ENCODE peak calls at places on chromosomes 11 and 22, in six cellular contexts. One of them, this sample, is unnamed. For H3K36me3 and H3K4me1, the result is how much of the 10 kb centered on the place peaks cover.

GRCh38 chr11:123431619-123432018 is 1.6 kb downstream of the GRAMD1B start:
- DNase-seq in gastrocnemius medialis: no peak
- DNase-seq in tibial artery: no peak
- DNase-seq in mammary epithelial cell: no peak
- DNase-seq in K562: no peak
- DNase-seq in adipocyte: no peak
- DNase-seq in this sample: no peak

GRCh38 chr11:45238724-45239123 is 47.4 kb downstream of the SYT13 start:
- DNase-seq in gastrocnemius medialis: no peak
- DNase-seq in tibial artery: peak
- DNase-seq in mammary epithelial cell: peak
- DNase-seq in K562: no peak
- DNase-seq in adipocyte: peak
- DNase-seq in this sample: no peak

GRCh38 chr11:11027271-11027670 is 169.4 kb upstream of the ZBED5 start:
- DNase-seq in gastrocnemius medialis: no peak
- DNase-seq in tibial artery: no peak
- DNase-seq in mammary epithelial cell: peak
- DNase-seq in K562: no peak
- DNase-seq in adipocyte: peak
- DNase-seq in this sample: peak

GRCh38 chr11:2214527-2215229 is 43.1 kb upstream of the TH start:
- DNase-seq in gastrocnemius medialis: no peak
- DNase-seq in tibial artery: no peak
- DNase-seq in mammary epithelial cell: no peak
- DNase-seq in K562: peak
- DNase-seq in adipocyte: no peak
- DNase-seq in this sample: no peak

GRCh38 chr11:123168236-123168635 is 26.8 kb downstream of the CLMP start:
- DNase-seq in gastrocnemius medialis: no peak
- DNase-seq in tibial artery: no peak
- DNase-seq in mammary epithelial cell: no peak
- DNase-seq in K562: no peak
- DNase-seq in adipocyte: no peak
- DNase-seq in this sample: no peak

GRCh38 chr11:102868359-102868758 is 6.4 kb downstream of the MMP12 start:
- DNase-seq in gastrocnemius medialis: no peak
- DNase-seq in tibial artery: no peak
- DNase-seq in mammary epithelial cell: peak
- DNase-seq in K562: no peak
- DNase-seq in adipocyte: peak
- DNase-seq in this sample: no peak

GRCh38 chr11:81420668-81421550 is 1312.8 kb downstream of the FAM181B start:
- DNase-seq in gastrocnemius medialis: no peak
- DNase-seq in tibial artery: no peak
- DNase-seq in mammary epithelial cell: no peak
- DNase-seq in K562: no peak
- DNase-seq in adipocyte: no peak
- DNase-seq in this sample: no peak

GRCh38 chr22:22025320-22026156 is 43.0 kb upstream of the TOP3B start:
- DNase-seq in gastrocnemius medialis: no peak
- DNase-seq in tibial artery: no peak
- DNase-seq in mammary epithelial cell: no peak
- DNase-seq in K562: peak
- DNase-seq in adipocyte: no peak
- DNase-seq in this sample: no peak

GRCh38 chr11:16897460-16898061 is 116.7 kb downstream of the PLEKHA7 start:
- DNase-seq in gastrocnemius medialis: no peak
- DNase-seq in tibial artery: no peak
- DNase-seq in mammary epithelial cell: no peak
- DNase-seq in K562: no peak
- DNase-seq in adipocyte: no peak
- DNase-seq in this sample: no peak

GRCh38 chr11:97610000-97610399 is 1220.2 kb downstream of the JRKL start:
- DNase-seq in gastrocnemius medialis: no peak
- DNase-seq in tibial artery: no peak
- DNase-seq in mammary epithelial cell: no peak
- DNase-seq in K562: peak
- DNase-seq in adipocyte: peak
- DNase-seq in this sample: no peak

GRCh38 chr22:27778299-27779090 is 23.1 kb downstream of the MN1 start:
- DNase-seq in gastrocnemius medialis: no peak
- DNase-seq in tibial artery: no peak
- DNase-seq in mammary epithelial cell: no peak
- DNase-seq in K562: no peak
- DNase-seq in adipocyte: no peak
- DNase-seq in this sample: no peak

GRCh38 chr11:65722261-65722660 is 1.7 kb upstream of the RNASEH2C start:
- DNase-seq in gastrocnemius medialis: no peak
- DNase-seq in tibial artery: no peak
- DNase-seq in mammary epithelial cell: no peak
- DNase-seq in K562: no peak
- DNase-seq in adipocyte: no peak
- DNase-seq in this sample: no peak

GRCh38 chr11:76615950-76616349 is 54.6 kb downstream of the LRRC32 start:
- DNase-seq in gastrocnemius medialis: no peak
- DNase-seq in tibial artery: peak
- DNase-seq in mammary epithelial cell: no peak
- DNase-seq in K562: no peak
- DNase-seq in adipocyte: peak
- DNase-seq in this sample: peak

GRCh38 chr11:23310276-23310675 is 450.0 kb upstream of the CCDC179 start:
- DNase-seq in gastrocnemius medialis: no peak
- DNase-seq in tibial artery: no peak
- DNase-seq in mammary epithelial cell: no peak
- DNase-seq in K562: no peak
- DNase-seq in adipocyte: peak
- DNase-seq in this sample: no peak

GRCh38 chr11:113240389-113240788 is 74.0 kb upstream of the TTC12 start:
- DNase-seq in gastrocnemius medialis: no peak
- DNase-seq in tibial artery: no peak
- DNase-seq in mammary epithelial cell: no peak
- DNase-seq in K562: no peak
- DNase-seq in adipocyte: no peak
- DNase-seq in this sample: no peak

GRCh38 chr11:114169321-114169749 is 109.8 kb downstream of the ZBTB16 start:
- DNase-seq in gastrocnemius medialis: peak
- DNase-seq in tibial artery: peak
- DNase-seq in mammary epithelial cell: no peak
- DNase-seq in K562: no peak
- DNase-seq in adipocyte: no peak
- DNase-seq in this sample: no peak

GRCh38 chr11:124762624-124763155 is 600 bp upstream of the ESAM start:
- DNase-seq in gastrocnemius medialis: no peak
- DNase-seq in tibial artery: peak
- DNase-seq in mammary epithelial cell: no peak
- DNase-seq in K562: peak
- DNase-seq in adipocyte: peak
- DNase-seq in this sample: no peak

GRCh38 chr11:119055901-119056300 is 1.1 kb downstream of the HYOU1 start:
- DNase-seq in gastrocnemius medialis: no peak
- DNase-seq in tibial artery: no peak
- DNase-seq in mammary epithelial cell: peak
- DNase-seq in K562: no peak
- DNase-seq in adipocyte: peak
- DNase-seq in this sample: no peak

GRCh38 chr11:22752908-22753310 is 76.7 kb downstream of the SVIP start:
- DNase-seq in gastrocnemius medialis: no peak
- DNase-seq in tibial artery: no peak
- DNase-seq in mammary epithelial cell: no peak
- DNase-seq in K562: peak
- DNase-seq in adipocyte: no peak
- DNase-seq in this sample: no peak

GRCh38 chr11:116647305-116648080 is 125.3 kb downstream of the BUD13 start:
- DNase-seq in gastrocnemius medialis: no peak
- DNase-seq in tibial artery: no peak
- DNase-seq in mammary epithelial cell: no peak
- DNase-seq in K562: no peak
- DNase-seq in adipocyte: no peak
- DNase-seq in this sample: no peak
- H3K36me3 ChIP-seq in gastrocnemius medialis: under half
- H3K36me3 ChIP-seq in tibial artery: under half
- H3K36me3 ChIP-seq in mammary epithelial cell: under half
- H3K36me3 ChIP-seq in K562: under half
- H3K36me3 ChIP-seq in adipocyte: under half
- H3K36me3 ChIP-seq in this sample: under half

DNA sequence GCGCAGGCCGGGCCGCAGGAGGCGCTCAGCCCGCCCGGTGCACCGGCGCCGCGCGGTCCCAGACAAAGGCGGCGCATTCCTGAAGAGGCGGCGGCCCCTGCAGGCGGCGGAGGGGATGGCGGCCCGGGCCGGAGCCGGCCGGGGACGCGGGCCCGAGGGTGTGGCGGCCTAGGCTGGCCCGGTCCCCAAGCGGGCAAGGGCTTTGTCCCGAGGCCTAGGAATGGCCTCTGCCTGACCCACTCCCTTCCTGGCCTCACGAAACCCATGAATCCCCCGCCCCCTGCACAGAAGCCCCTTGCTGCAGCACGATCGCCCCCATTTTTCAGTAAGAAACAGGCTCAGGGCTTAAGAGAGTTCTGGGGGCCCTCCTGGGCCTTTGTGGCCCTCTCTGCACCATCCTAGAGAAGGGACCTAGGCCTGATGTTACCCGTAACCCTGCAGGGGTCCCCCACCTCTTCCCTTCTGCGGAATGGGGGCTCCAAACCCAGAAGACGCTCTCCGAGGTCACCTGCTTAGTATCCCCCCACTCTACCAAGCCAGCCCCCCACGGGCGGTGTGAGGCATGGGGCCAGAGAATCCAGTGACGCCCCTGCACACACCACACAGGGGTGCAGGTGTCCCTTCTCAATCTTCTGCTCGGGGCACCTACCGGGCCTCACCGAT is 363 bp upstream of the RTN4R start:
- DNase-seq in gastrocnemius medialis: peak
- DNase-seq in tibial artery: no peak
- DNase-seq in mammary epithelial cell: peak
- DNase-seq in K562: peak
- DNase-seq in adipocyte: peak
- DNase-seq in this sample: peak
- H3K4me3 ChIP-seq in gastrocnemius medialis: no peak
- H3K4me3 ChIP-seq in tibial artery: no peak
- H3K4me3 ChIP-seq in mammary epithelial cell: peak
- H3K4me3 ChIP-seq in K562: peak
- H3K4me3 ChIP-seq in adipocyte: no peak
- H3K4me3 ChIP-seq in this sample: peak

GRCh38 chr11:12266943-12267342 is 110.4 kb upstream of the PARVA start:
- DNase-seq in gastrocnemius medialis: no peak
- DNase-seq in tibial artery: no peak
- DNase-seq in mammary epithelial cell: no peak
- DNase-seq in K562: no peak
- DNase-seq in adipocyte: no peak
- DNase-seq in this sample: no peak
- H3K4me1 ChIP-seq in gastrocnemius medialis: under half
- H3K4me1 ChIP-seq in tibial artery: under half
- H3K4me1 ChIP-seq in mammary epithelial cell: under half
- H3K4me1 ChIP-seq in K562: under half
- H3K4me1 ChIP-seq in adipocyte: under half
- H3K4me1 ChIP-seq in this sample: under half

GRCh38 chr22:36297568-36297967 is 44.6 kb downstream of the APOL1 start:
- DNase-seq in gastrocnemius medialis: no peak
- DNase-seq in tibial artery: no peak
- DNase-seq in mammary epithelial cell: no peak
- DNase-seq in K562: no peak
- DNase-seq in adipocyte: no peak
- DNase-seq in this sample: no peak

GRCh38 chr22:36295247-36295646 is 42.3 kb downstream of the APOL1 start:
- DNase-seq in gastrocnemius medialis: no peak
- DNase-seq in tibial artery: no peak
- DNase-seq in mammary epithelial cell: no peak
- DNase-seq in K562: no peak
- DNase-seq in adipocyte: no peak
- DNase-seq in this sample: no peak

GRCh38 chr22:36294801-36295200 is 41.9 kb downstream of the APOL1 start:
- DNase-seq in gastrocnemius medialis: no peak
- DNase-seq in tibial artery: peak
- DNase-seq in mammary epithelial cell: no peak
- DNase-seq in K562: no peak
- DNase-seq in adipocyte: no peak
- DNase-seq in this sample: no peak

GRCh38 chr22:36298118-36298517 is 45.2 kb downstream of the APOL1 start:
- DNase-seq in gastrocnemius medialis: no peak
- DNase-seq in tibial artery: peak
- DNase-seq in mammary epithelial cell: no peak
- DNase-seq in K562: no peak
- DNase-seq in adipocyte: no peak
- DNase-seq in this sample: no peak

GRCh38 chr22:36296690-36297089 is 43.8 kb downstream of the APOL1 start:
- DNase-seq in gastrocnemius medialis: no peak
- DNase-seq in tibial artery: peak
- DNase-seq in mammary epithelial cell: no peak
- DNase-seq in K562: no peak
- DNase-seq in adipocyte: no peak
- DNase-seq in this sample: no peak
- H3K36me3 ChIP-seq in gastrocnemius medialis: half or more
- H3K36me3 ChIP-seq in tibial artery: half or more
- H3K36me3 ChIP-seq in mammary epithelial cell: half or more
- H3K36me3 ChIP-seq in K562: half or more
- H3K36me3 ChIP-seq in adipocyte: half or more
- H3K36me3 ChIP-seq in this sample: half or more

GRCh38 chr11:86255896-86256295 is 11.3 kb downstream of the EED start:
- DNase-seq in gastrocnemius medialis: no peak
- DNase-seq in tibial artery: no peak
- DNase-seq in mammary epithelial cell: no peak
- DNase-seq in K562: no peak
- DNase-seq in adipocyte: no peak
- DNase-seq in this sample: no peak

GRCh38 chr11:86248609-86249008 is 4.1 kb downstream of the EED start:
- DNase-seq in gastrocnemius medialis: no peak
- DNase-seq in tibial artery: no peak
- DNase-seq in mammary epithelial cell: no peak
- DNase-seq in K562: no peak
- DNase-seq in adipocyte: no peak
- DNase-seq in this sample: no peak

GRCh38 chr11:86249307-86250098 is 5.0 kb downstream of the EED start:
- DNase-seq in gastrocnemius medialis: no peak
- DNase-seq in tibial artery: no peak
- DNase-seq in mammary epithelial cell: no peak
- DNase-seq in K562: no peak
- DNase-seq in adipocyte: no peak
- DNase-seq in this sample: no peak

GRCh38 chr11:86247608-86248007 is 3.1 kb downstream of the EED start:
- DNase-seq in gastrocnemius medialis: no peak
- DNase-seq in tibial artery: no peak
- DNase-seq in mammary epithelial cell: peak
- DNase-seq in K562: peak
- DNase-seq in adipocyte: no peak
- DNase-seq in this sample: no peak

GRCh38 chr11:86251285-86251830 is 6.8 kb downstream of the EED start:
- DNase-seq in gastrocnemius medialis: no peak
- DNase-seq in tibial artery: no peak
- DNase-seq in mammary epithelial cell: no peak
- DNase-seq in K562: no peak
- DNase-seq in adipocyte: no peak
- DNase-seq in this sample: no peak
- H3K4me3 ChIP-seq in gastrocnemius medialis: no peak
- H3K4me3 ChIP-seq in tibial artery: no peak
- H3K4me3 ChIP-seq in mammary epithelial cell: peak
- H3K4me3 ChIP-seq in K562: no peak
- H3K4me3 ChIP-seq in adipocyte: peak
- H3K4me3 ChIP-seq in this sample: no peak

This sample was measured in cardiac muscle cell.